ENCODE peak calls at places on chromosomes 11 and 22, in five cellular contexts. R is HCT116, K is HepG2, B is SK-N-SH, E is K562. O is an unnamed sample.

GRCh38 chr11:14789879-14790484 is 102.0 kb downstream of the CYP2R1 start:
- DNase-seq in B (no peak), K (no peak), E (no peak), R (no peak), O (no peak)

GRCh38 chr22:44354288-44354687 is 41.5 kb upstream of the SHISAL1 start:
- DNase-seq in K (no peak), B (no peak), E (no peak), R (no peak), O (no peak)

GRCh38 chr11:2693851-2694261 is 5.9 kb downstream of the KCNQ1OT1 start:
- DNase-seq in E (no peak), K (peak; percentile 39), R (no peak), B (no peak), O (peak; percentile 46)

GRCh38 chr22:20479612-20480196 is 15.9 kb downstream of the KLHL22 start:
- DNase-seq in K (no peak), E (no peak), R (no peak), B (no peak), O (no peak)

GRCh38 chr11:93089474-93090102 is 108.2 kb downstream of the SLC36A4 start:
- DNase-seq in E (no peak), B (no peak), K (peak; percentile 17), R (peak; percentile 52), O (no peak)

GRCh38 chr11:46555269-46556054 is 38.4 kb downstream of the AMBRA1 start:
- DNase-seq in R (no peak), E (no peak), K (no peak), B (no peak), O (no peak)

GRCh38 chr11:133945087-133945974 is 11.4 kb downstream of the IGSF9B start:
- DNase-seq in B (peak; percentile 78), E (no peak), R (no peak), K (no peak), O (no peak)

GRCh38 chr11:77322506-77322905 is 21.0 kb upstream of the GDPD4 start:
- DNase-seq in B (no peak), K (no peak), R (no peak), E (no peak), O (no peak)

GRCh38 chr11:6627762-6628241 is 8.6 kb upstream of the TPP1 start:
- DNase-seq in B (no peak), K (no peak), R (no peak), E (no peak), O (no peak)

GRCh38 chr11:126405374-126405773 is 49.9 kb downstream of the ST3GAL4 start:
- DNase-seq in R (peak; percentile 12), K (no peak), B (no peak), E (no peak), O (no peak)

GRCh38 chr22:24518774-24519485 is 23.8 kb downstream of the UPB1 start:
- DNase-seq in K (no peak), R (no peak), E (no peak), B (no peak), O (no peak)

GRCh38 chr11:109704432-109704831 is 282.4 kb downstream of the C11orf87 start:
- DNase-seq in R (no peak), K (no peak), E (no peak), B (no peak), O (no peak)

GRCh38 chr11:134411887-134412507 is at the start of gene B3GAT1:
- DNase-seq in B (peak; percentile 86), R (no peak), K (no peak), E (peak; percentile 63), O (no peak)

GRCh38 chr22:29750559-29750958 is 16.2 kb downstream of the ZMAT5 start:
- DNase-seq in R (no peak), E (no peak), K (no peak), B (no peak), O (no peak)

GRCh38 chr11:94938399-94939055 is 34.8 kb downstream of the CWC15 start:
- DNase-seq in E (no peak), R (no peak), B (peak; percentile 24), K (no peak), O (no peak)

GRCh38 chr22:43017525-43018290 is 2.8 kb upstream of the PACSIN2 start:
- DNase-seq in E (no peak), R (no peak), B (no peak), K (no peak), O (no peak)

GRCh38 chr11:36030707-36031365 is 87.0 kb downstream of the LDLRAD3 start:
- DNase-seq in B (peak; percentile 56), K (no peak), R (no peak), E (no peak), O (no peak)

GRCh38 chr22:42691440-42691839 is 29.2 kb downstream of the A4GALT start:
- DNase-seq in E (no peak), B (no peak), K (no peak), R (no peak), O (no peak)

GRCh38 chr11:115256326-115257197 is 247.7 kb downstream of the CADM1 start:
- DNase-seq in K (no peak), R (no peak), E (no peak), B (peak; percentile 22), O (no peak)

GRCh38 chr11:2536440-2536989 is 91.7 kb downstream of the KCNQ1 start:
- DNase-seq in K (no peak), B (no peak), E (peak; percentile 31), R (no peak), O (no peak)

GRCh38 chr11:2890466-2891241 is 5.1 kb upstream of the CDKN1C start:
- DNase-seq in K (no peak), R (no peak), E (peak; percentile 84), B (no peak), O (no peak)

GRCh38 chr11:65290448-65291165 is 24.1 kb upstream of the CDC42EP2 start:
- DNase-seq in R (no peak), B (no peak), K (no peak), E (peak; percentile 34), O (no peak)

GRCh38 chr11:62881579-62882427 is 1.1 kb downstream of the SLC3A2 start:
- DNase-seq in R (peak; percentile 90), B (no peak), K (peak; percentile 88), E (peak; percentile 85), O (peak; percentile 91)

GRCh38 chr11:6233984-6234313 is 487 bp downstream of the FHIP1B start:
- DNase-seq in E (no peak), K (no peak), B (no peak), R (no peak), O (no peak)

GRCh38 chr22:24133187-24133965 is 47.9 kb upstream of the SUSD2 start:
- DNase-seq in K (no peak), B (no peak), E (no peak), R (no peak), O (no peak)

GRCh38 chr11:88523362-88524028 is 186.0 kb upstream of the CTSC start:
- DNase-seq in B (no peak), E (no peak), K (no peak), R (no peak), O (no peak)

GRCh38 chr11:100340416-100341323 is 346.4 kb upstream of the ARHGAP42 start:
- DNase-seq in E (no peak), K (no peak), B (no peak), R (no peak), O (no peak)

GRCh38 chr22:37244922-37245722 is 1.1 kb upstream of the RAC2 start:
- DNase-seq in E (no peak), R (no peak), K (no peak), B (no peak), O (no peak)

GRCh38 chr22:31045900-31046587 is 35.1 kb upstream of the SMTN start:
- DNase-seq in R (no peak), E (peak; percentile 24), B (no peak), K (no peak), O (no peak)

GRCh38 chr11:101003468-101003867 is 126.1 kb downstream of the PGR start:
- DNase-seq in E (no peak), K (peak; percentile 9), R (peak; percentile 18), B (peak; percentile 1), O (no peak)

GRCh38 chr22:30187726-30188407 is 58.7 kb downstream of the LIF start:
- DNase-seq in K (no peak), E (no peak), B (no peak), R (no peak), O (no peak)

GRCh38 chr22:18971321-18971751 is 35.2 kb upstream of the PRODH start:
- DNase-seq in E (no peak), R (no peak), K (no peak), B (no peak), O (no peak)

GRCh38 chr22:18968011-18968749 is 32.1 kb upstream of the PRODH start:
- DNase-seq in K (no peak), R (no peak), E (peak; percentile 88), B (no peak), O (no peak)

GRCh38 chr22:18973264-18974031 is 37.4 kb upstream of the PRODH start:
- DNase-seq in K (no peak), B (no peak), E (no peak), R (no peak), O (no peak)

GRCh38 chr22:18970180-18970947 is 34.3 kb upstream of the PRODH start:
- DNase-seq in R (no peak), K (no peak), B (peak; percentile 85), E (peak; percentile 88), O (peak; percentile 30)

GRCh38 chr22:18970948-18971315 is 34.8 kb upstream of the PRODH start:
- DNase-seq in R (no peak), E (no peak), B (peak; percentile 65), K (no peak), O (no peak)
- TF ChIP-seq YY1 in R (no peak), E (no peak), B (no peak), K (no peak), O (no peak)

DNA sequence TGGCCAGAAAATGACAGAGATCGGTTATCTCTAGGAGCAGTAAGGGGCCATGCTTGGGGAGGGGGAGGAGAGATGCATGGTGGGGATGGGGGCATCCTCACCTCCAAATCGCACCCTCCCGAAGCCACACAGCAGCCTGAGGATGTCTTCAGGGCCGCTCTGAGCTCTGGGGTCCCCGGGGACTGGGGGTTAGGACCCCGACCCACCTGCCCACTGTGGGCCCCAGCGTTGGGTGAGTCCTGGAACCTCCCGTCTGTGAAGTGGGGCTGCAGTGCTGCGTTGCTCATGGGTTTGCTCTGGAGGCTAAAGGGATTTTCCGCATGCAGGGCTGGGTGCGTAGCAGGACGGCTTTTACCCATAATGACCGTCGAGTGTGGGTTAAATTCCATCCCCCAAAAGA is 1046.3 kb downstream of the BRD1 start:
- DNase-seq in K (no peak), R (no peak), B (no peak), E (no peak), O (no peak)
- H3K27me3 ChIP-seq in K (no peaks in the 10 kb centered on the region), R (no peaks in the 10 kb centered on the region), B (no peaks in the 10 kb centered on the region), E (no peaks in the 10 kb centered on the region), O (no peaks in the 10 kb centered on the region)

GRCh38 chr11:7646866-7647265 is 26.4 kb downstream of the CYB5R2 start:
- DNase-seq in R (no peak), E (no peak), B (no peak), K (no peak), O (no peak)
- TF ChIP-seq YY1 in R (no peak), E (no peak), B (no peak), K (no peak), O (no peak)

GRCh38 chr11:118305726-118306125 is 1.2 kb downstream of the CD3E start:
- DNase-seq in B (no peak), K (no peak), E (no peak), R (no peak), O (no peak)
- H3K27me3 ChIP-seq in B (peaks cover 28% of the 10 kb centered on the region), K (no peaks in the 10 kb centered on the region), E (peaks cover 4% of the 10 kb centered on the region), R (peaks cover 17% of the 10 kb centered on the region), O (peaks cover 2% of the 10 kb centered on the region)

GRCh38 chr22:22753526-22754267 is 109.3 kb downstream of the GGTLC2 start:
- DNase-seq in R (peak; percentile 47), B (peak; percentile 79), K (peak; percentile 47), E (peak; percentile 100), O (no peak)
- TF ChIP-seq YY1 in R (no peak), B (no peak), K (no peak), E (no peak), O (no peak)